ENCODE peak calls at places on chromosomes 1 and 21, in six cellular contexts. A is upper lobe of left lung; P is brain microvascular endothelial cell; Z is astrocyte of the spinal cord; V is heart left ventricle; S is CD8-positive, alpha-beta memory T cell. Q is an unnamed sample.

GRCh38 chr1:61322769-61323168 is 240.4 kb downstream of the NFIA start:
- DNase-seq in A (no peak), P (no peak), Z (no peak), V (no peak), S (no peak), Q (no peak)

GRCh38 chr1:109821831-109822745 is 58.4 kb upstream of the EPS8L3 start:
- DNase-seq in A (no peak), P (peak; percentile 41), Z (peak; percentile 24), V (peak; percentile 66), S (no peak), Q (peak; percentile 85)

GRCh38 chr1:36881541-36881940 is 152.8 kb downstream of the GRIK3 start:
- DNase-seq in A (no peak), P (no peak), Z (no peak), V (no peak), S (no peak), Q (no peak)

GRCh38 chr1:82319526-82319925 is 518.8 kb downstream of the ADGRL2 start:
- DNase-seq in A (no peak), P (no peak), Z (no peak), V (no peak), S (no peak), Q (no peak)

GRCh38 chr1:150692720-150693119 is 4.2 kb downstream of the GOLPH3L start:
- DNase-seq in A (no peak), P (no peak), Z (no peak), V (no peak), S (no peak), Q (no peak)

GRCh38 chr1:29838738-29839320 is 602.5 kb downstream of the PTPRU start:
- DNase-seq in A (no peak), P (no peak), Z (no peak), V (no peak), S (no peak), Q (no peak)

GRCh38 chr1:23543707-23544443 is 12.8 kb upstream of the E2F2 start:
- DNase-seq in A (no peak), P (no peak), Z (no peak), V (no peak), S (no peak), Q (no peak)

GRCh38 chr1:97094257-97094972 is 372.8 kb downstream of the PTBP2 start:
- DNase-seq in A (no peak), P (peak; percentile 80), Z (peak; percentile 74), V (no peak), S (no peak), Q (peak; percentile 47)

GRCh38 chr1:241839369-241839990 is 8.5 kb upstream of the EXO1 start:
- DNase-seq in A (no peak), P (no peak), Z (no peak), V (no peak), S (no peak), Q (no peak)

GRCh38 chr1:205369621-205370230 is 13.0 kb upstream of the KLHDC8A start:
- DNase-seq in A (no peak), P (no peak), Z (peak; percentile 35), V (no peak), S (no peak), Q (no peak)

GRCh38 chr1:247493106-247493505 is 35.2 kb upstream of the OR2B11 start:
- DNase-seq in A (no peak), P (no peak), Z (no peak), V (no peak), S (no peak), Q (no peak)

GRCh38 chr1:247491328-247491727 is 33.4 kb upstream of the OR2B11 start:
- DNase-seq in A (peak; percentile 25), P (no peak), Z (no peak), V (no peak), S (no peak), Q (no peak)

GRCh38 chr1:247494746-247495145 is 36.8 kb upstream of the OR2B11 start:
- DNase-seq in A (no peak), P (no peak), Z (no peak), V (no peak), S (no peak), Q (no peak)

GRCh38 chr1:247500725-247501348 is 35.4 kb downstream of the OR2C3 start:
- DNase-seq in A (no peak), P (no peak), Z (no peak), V (no peak), S (no peak), Q (no peak)

DNA sequence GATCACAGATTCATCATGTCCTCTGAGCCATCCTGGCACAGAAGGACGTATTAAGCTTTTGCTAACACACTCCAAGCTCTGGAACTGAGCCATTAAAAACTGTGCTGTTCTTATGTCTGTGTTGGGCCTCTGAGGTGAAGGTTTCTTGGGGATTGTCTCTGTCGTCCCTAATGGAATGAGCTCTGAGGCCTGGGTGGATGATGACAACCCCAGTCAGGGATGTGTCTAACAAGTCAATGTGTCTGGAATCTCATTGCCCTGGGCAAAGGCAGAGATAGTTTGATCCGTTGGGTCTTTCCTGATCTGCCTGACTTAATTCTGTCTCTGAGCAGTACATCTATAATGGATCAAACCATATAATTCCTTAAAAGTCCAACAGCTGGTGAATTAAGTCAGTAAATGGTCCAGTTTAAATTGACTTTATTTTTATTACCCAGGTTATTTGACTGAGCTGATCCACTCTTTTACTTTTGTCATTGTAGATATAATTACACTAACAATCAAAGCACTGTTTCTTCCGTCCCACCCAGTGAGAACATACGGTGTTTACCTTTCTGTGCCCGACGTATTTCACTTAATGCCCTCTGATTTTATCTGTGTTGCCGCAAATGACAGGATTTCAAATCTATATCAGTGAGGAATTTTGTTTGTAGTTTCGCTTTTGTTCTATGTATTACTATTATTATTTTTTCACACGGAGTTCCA is 38.8 kb upstream of the OR2B11 start:
- DNase-seq in A (no peak), P (peak; percentile 1), Z (no peak), V (no peak), S (no peak), Q (no peak)
- H3K4me3 ChIP-seq in A (no peak overlapping the region), P (no peak overlapping the region), Z (no peak overlapping the region), V (no peak overlapping the region), S (no peak overlapping the region), Q (no peak overlapping the region)

GRCh38 chr1:98276514-98276913 is 355.7 kb upstream of the DPYD start:
- DNase-seq in A (no peak), P (no peak), Z (no peak), V (no peak), S (no peak), Q (no peak)

GRCh38 chr1:98278055-98278454 is 357.2 kb upstream of the DPYD start:
- DNase-seq in A (no peak), P (no peak), Z (peak; percentile 15), V (no peak), S (no peak), Q (no peak)

DNA sequence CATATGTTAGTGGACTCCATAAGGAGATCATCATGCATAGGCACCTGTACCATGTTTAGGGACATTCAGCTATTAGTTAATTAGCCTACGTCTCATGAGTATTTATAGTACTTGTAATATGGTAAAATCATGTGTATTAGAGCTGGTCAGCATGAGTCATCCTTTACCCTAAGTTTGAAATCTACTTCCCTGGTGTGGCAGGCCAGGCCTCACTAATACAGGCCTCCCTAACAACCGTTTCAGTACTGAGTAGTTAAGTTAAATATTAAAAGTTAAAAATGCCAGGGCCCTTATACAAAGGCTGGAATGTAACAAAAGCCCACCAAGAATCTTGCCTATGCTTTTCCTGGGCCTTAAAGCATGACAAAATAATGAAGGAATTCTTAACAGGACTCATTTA is 356.3 kb upstream of the DPYD start:
- DNase-seq in A (no peak), P (peak; percentile 42), Z (peak; percentile 77), V (no peak), S (no peak), Q (peak; percentile 16)
- H3K4me3 ChIP-seq in A (no peak overlapping the region), P (no peak overlapping the region), Z (no peak overlapping the region), V (no peak overlapping the region), S (no peak overlapping the region), Q (no peak overlapping the region)

DNA sequence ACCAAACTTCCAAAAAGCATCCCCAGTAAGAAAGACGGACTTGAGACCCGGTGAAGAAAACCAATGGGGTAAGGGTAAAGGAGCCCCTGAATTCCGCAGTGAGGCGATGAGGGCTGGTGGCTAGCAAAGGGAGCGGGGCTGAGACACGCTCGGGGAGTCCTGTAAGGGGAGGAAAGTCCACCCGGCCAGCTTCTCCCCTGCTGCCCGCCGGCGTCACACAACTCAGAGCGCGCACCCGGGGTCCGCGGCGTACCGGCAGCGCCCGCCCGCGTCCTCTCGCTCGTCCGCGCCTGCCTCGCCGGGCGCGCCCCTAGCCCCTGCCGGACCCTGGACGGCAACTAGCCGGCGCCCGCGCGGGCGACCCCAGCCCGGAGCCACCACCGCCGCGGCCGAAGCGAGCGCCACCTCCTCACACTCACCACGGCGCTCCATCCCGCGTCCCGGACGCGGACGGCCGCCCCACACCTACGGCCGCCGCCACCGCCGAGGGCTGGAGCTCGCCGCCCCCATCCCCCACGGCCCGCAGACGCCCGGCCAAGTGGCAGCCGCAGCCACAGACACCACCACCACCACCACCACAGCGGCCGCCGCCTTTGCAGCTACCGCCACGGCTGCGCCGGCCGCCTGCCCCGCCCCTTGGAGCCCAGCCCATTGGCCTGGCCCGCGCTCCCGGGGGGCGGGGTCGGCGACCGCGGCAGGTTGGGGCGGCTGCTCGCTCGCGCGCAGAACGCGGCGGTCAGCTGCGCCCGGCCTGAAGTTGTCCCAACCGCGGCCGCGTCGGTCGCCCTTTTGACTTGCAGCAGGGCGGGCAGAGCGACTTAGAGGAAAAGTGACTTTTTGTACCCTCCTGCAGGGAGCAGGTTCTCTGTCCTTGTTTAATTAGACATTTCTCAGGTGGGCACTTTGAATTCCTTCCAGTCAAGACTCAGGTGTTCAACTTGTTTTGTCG is 10.0 kb upstream of the ARHGAP29 start:
- DNase-seq in A (peak; percentile 96), P (peak; percentile 64), Z (peak; percentile 58), V (peak; percentile 84), S (no peak), Q (peak; percentile 63)
- H3K4me3 ChIP-seq in A (peak overlapping the region; percentile 6), P (peak overlapping the region; percentile 81), Z (peak overlapping the region; percentile 85), V (peak overlapping the region; percentile 82), S (no peak overlapping the region), Q (peak overlapping the region; percentile 99)

GRCh38 chr21:45377325-45377709 is 27.6 kb upstream of the COL18A1 start:
- DNase-seq in A (no peak), P (no peak), Z (no peak), V (no peak), S (no peak), Q (no peak)

GRCh38 chr21:45377866-45378257 is 27.1 kb upstream of the COL18A1 start:
- DNase-seq in A (no peak), P (no peak), Z (no peak), V (no peak), S (no peak), Q (no peak)

GRCh38 chr21:45379901-45380330 is 25.0 kb upstream of the COL18A1 start:
- DNase-seq in A (peak; percentile 57), P (no peak), Z (no peak), V (no peak), S (no peak), Q (no peak)

GRCh38 chr21:45379171-45379900 is 25.6 kb upstream of the COL18A1 start:
- DNase-seq in A (peak; percentile 53), P (no peak), Z (no peak), V (peak; percentile 15), S (no peak), Q (no peak)

DNA sequence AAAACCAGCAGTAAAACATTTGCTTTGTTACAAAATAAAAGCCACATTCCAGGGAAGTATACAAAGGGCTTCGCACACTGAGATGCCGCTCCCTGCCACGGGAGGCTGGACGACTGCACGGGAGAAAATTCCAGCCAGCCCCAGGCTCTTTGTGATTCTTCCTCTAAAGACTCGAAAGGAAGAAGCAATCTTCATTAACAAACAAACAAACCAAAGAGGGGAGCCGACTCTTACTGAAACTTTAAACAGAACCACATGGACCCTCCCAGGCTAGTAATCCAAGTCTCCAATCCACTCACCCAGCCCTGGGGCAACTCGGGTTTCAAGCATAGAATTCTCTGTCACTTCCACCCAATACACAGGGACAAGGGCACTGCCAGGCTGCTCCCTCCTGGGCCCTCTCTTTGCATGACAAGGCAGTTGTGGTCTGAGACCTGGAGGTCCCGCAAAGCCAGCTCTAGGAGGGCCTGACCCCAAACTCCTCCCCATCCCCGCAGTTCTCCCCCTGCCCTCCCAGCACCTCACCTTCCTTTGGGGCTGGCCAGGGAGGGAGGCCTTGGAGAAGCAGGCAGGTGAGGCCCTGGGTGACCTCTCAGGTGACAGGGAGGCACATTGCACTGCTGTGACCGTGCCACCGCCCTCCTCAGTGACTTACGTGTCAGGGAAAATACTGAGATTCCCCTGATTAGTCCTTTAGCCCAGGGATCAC is 26.6 kb upstream of the COL18A1 start:
- DNase-seq in A (peak; percentile 33), P (no peak), Z (peak; percentile 67), V (no peak), S (no peak), Q (peak; percentile 98)
- H3K4me3 ChIP-seq in A (no peak overlapping the region), P (no peak overlapping the region), Z (no peak overlapping the region), V (no peak overlapping the region), S (no peak overlapping the region), Q (no peak overlapping the region)